ENCODE peak calls at places on chromosomes 4 and X, in eight cellular contexts. W is kidney tubule cell; A is NCI-H1105 treated with DMSO at 0.1 percent for 48 hours; F is naive thymus-derived CD8-positive, alpha-beta T cell; I is HFFc6; Y is activated effector memory CD4-positive, alpha-beta T cell treated with anti-CD3 and anti-CD28 coated beads, Interleukin-2, amount 50 U/mL, for 16 hours; P is BE2C; D is glomerular endothelial cell. U is an unnamed sample.

GRCh38 chr4:38100474-38101255 is 140.5 kb downstream of the PTTG2 start:
- DNase-seq in W (no peak), A (no peak), F (no peak), I (no peak), Y (no peak), P (no peak), D (no peak), U (no peak)

GRCh38 chrX:131854586-131854985 is 168.5 kb upstream of the STK26 start:
- DNase-seq in W (peak), A (no peak), F (no peak), I (no peak), Y (no peak), P (no peak), D (no peak), U (no peak)

GRCh38 chr4:134174271-134174670 is 27.3 kb downstream of the PABPC4L start:
- DNase-seq in W (no peak), A (no peak), F (no peak), I (no peak), Y (no peak), P (no peak), D (no peak), U (no peak)

GRCh38 chr4:3106339-3107186 is 32.1 kb downstream of the HTT start:
- DNase-seq in W (peak), A (peak), F (peak), I (peak), Y (peak), P (peak), D (no peak), U (peak)

GRCh38 chrX:47936224-47936939 is 67.4 kb downstream of the ZNF182 start:
- DNase-seq in W (peak), A (peak), F (no peak), I (no peak), Y (peak), P (peak), D (no peak), U (no peak)

GRCh38 chr4:40954119-40954668 is 204.4 kb downstream of the NSUN7 start:
- DNase-seq in W (no peak), A (no peak), F (no peak), I (no peak), Y (no peak), P (no peak), D (no peak), U (no peak)

GRCh38 chrX:150664290-150664689 is 28.9 kb upstream of the MTMR1 start:
- DNase-seq in W (peak), A (peak), F (no peak), I (no peak), Y (no peak), P (no peak), D (no peak), U (no peak)

GRCh38 chrX:155632424-155633100 is 19.8 kb upstream of the TMLHE start:
- DNase-seq in W (peak), A (no peak), F (no peak), I (no peak), Y (no peak), P (no peak), D (no peak), U (no peak)

GRCh38 chrX:99800016-99800415 is 610.1 kb downstream of the PCDH19 start:
- DNase-seq in W (no peak), A (no peak), F (no peak), I (no peak), Y (no peak), P (no peak), D (no peak), U (no peak)

GRCh38 chr4:13470379-13470778 is 13.8 kb downstream of the RAB28 start:
- DNase-seq in W (peak), A (no peak), F (no peak), I (no peak), Y (no peak), P (no peak), D (no peak), U (no peak)

GRCh38 chr4:183808102-183808466 is 97.0 kb upstream of the STOX2 start:
- DNase-seq in W (peak), A (no peak), F (no peak), I (no peak), Y (no peak), P (no peak), D (no peak), U (no peak)

GRCh38 chr4:152460488-152460887 is 75.4 kb downstream of the FBXW7 start:
- DNase-seq in W (peak), A (no peak), F (no peak), I (peak), Y (no peak), P (no peak), D (no peak), U (peak)

GRCh38 chr4:37383579-37384229 is 139.2 kb downstream of the NWD2 start:
- DNase-seq in W (peak), A (no peak), F (no peak), I (peak), Y (no peak), P (no peak), D (peak), U (peak)

GRCh38 chrX:153411988-153412574 is 809 bp downstream of the ZFP92 start:
- DNase-seq in W (peak), A (peak), F (no peak), I (no peak), Y (no peak), P (no peak), D (no peak), U (no peak)

GRCh38 chr4:1208266-1208961 is 36.0 kb upstream of the SPON2 start:
- DNase-seq in W (no peak), A (no peak), F (no peak), I (no peak), Y (peak), P (peak), D (no peak), U (no peak)

GRCh38 chrX:12497832-12498591 is 293.2 kb upstream of the PRPS2 start:
- DNase-seq in W (no peak), A (no peak), F (no peak), I (no peak), Y (no peak), P (peak), D (no peak), U (no peak)

GRCh38 chrX:87160435-87161010 is 357.1 kb upstream of the KLHL4 start:
- DNase-seq in W (no peak), A (no peak), F (no peak), I (no peak), Y (no peak), P (no peak), D (no peak), U (no peak)

GRCh38 chrX:133745361-133745760 is 240.0 kb downstream of the GPC3 start:
- DNase-seq in W (no peak), A (no peak), F (peak), I (no peak), Y (no peak), P (no peak), D (no peak), U (no peak)